ENCODE peak calls at places on chromosomes 1 and 21, in eight cellular contexts. V, W, Z, J, I, F, S and O are unnamed samples.

GRCh38 chr1:62307516-62308492 is 11.4 kb downstream of the KANK4 start:
- DNase-seq in V (no peak), W (no peak), Z (no peak), J (peak), I (no peak), F (no peak), S (no peak), O (no peak)

GRCh38 chr1:220300442-220301121 is 28.3 kb upstream of the RAB3GAP2 start:
- DNase-seq in V (no peak), W (peak), Z (peak), J (peak), I (peak), F (peak), S (no peak), O (no peak)

GRCh38 chr1:39450956-39451601 is 40.4 kb upstream of the BMP8A start:
- DNase-seq in V (no peak), W (no peak), Z (peak), J (no peak), I (no peak), F (no peak), S (no peak), O (no peak)

GRCh38 chr1:12059722-12060464 is 3.2 kb upstream of the TNFRSF8 start:
- DNase-seq in V (no peak), W (no peak), Z (no peak), J (no peak), I (no peak), F (no peak), S (no peak), O (no peak)

GRCh38 chr21:17607684-17608083 is 5.0 kb downstream of the BTG3 start:
- DNase-seq in V (no peak), W (no peak), Z (no peak), J (no peak), I (no peak), F (no peak), S (no peak), O (no peak)

GRCh38 chr1:234975122-234975940 is 153.3 kb downstream of the TOMM20 start:
- DNase-seq in V (no peak), W (no peak), Z (peak), J (no peak), I (no peak), F (no peak), S (no peak), O (no peak)

GRCh38 chr1:234709473-234710279 is 99.7 kb upstream of the IRF2BP2 start:
- DNase-seq in V (no peak), W (no peak), Z (no peak), J (peak), I (no peak), F (no peak), S (no peak), O (no peak)

GRCh38 chr1:66312316-66312715 is 221.6 kb upstream of the SGIP1 start:
- DNase-seq in V (no peak), W (no peak), Z (no peak), J (no peak), I (no peak), F (no peak), S (no peak), O (no peak)

GRCh38 chr1:6113745-6114144 is 66.4 kb downstream of the CHD5 start:
- DNase-seq in V (no peak), W (no peak), Z (no peak), J (no peak), I (no peak), F (no peak), S (no peak), O (no peak)

GRCh38 chr21:36551731-36552457 is 72.0 kb upstream of the CLDN14 start:
- DNase-seq in V (no peak), W (no peak), Z (no peak), J (no peak), I (no peak), F (no peak), S (no peak), O (no peak)

GRCh38 chr1:89996415-89997110 is 1.7 kb downstream of the ZNF326 start:
- DNase-seq in V (no peak), W (no peak), Z (no peak), J (no peak), I (no peak), F (no peak), S (no peak), O (no peak)

GRCh38 chr21:35147439-35147838 is 98.3 kb upstream of the RUNX1 start:
- DNase-seq in V (no peak), W (no peak), Z (no peak), J (no peak), I (no peak), F (no peak), S (no peak), O (no peak)

GRCh38 chr1:112461200-112461871 is 47.4 kb upstream of the WNT2B start:
- DNase-seq in V (no peak), W (peak), Z (no peak), J (no peak), I (no peak), F (no peak), S (no peak), O (no peak)

GRCh38 chr1:117600966-117601365 is 4.9 kb upstream of the TENT5C start:
- DNase-seq in V (no peak), W (no peak), Z (peak), J (no peak), I (no peak), F (no peak), S (no peak), O (no peak)

GRCh38 chr21:10521091-10521598 is at the start of gene TPTE:
- DNase-seq in V (no peak), W (no peak), Z (no peak), J (no peak), I (no peak), F (no peak), S (no peak), O (no peak)

GRCh38 chr1:37147906-37148305 is 113.6 kb upstream of the GRIK3 start:
- DNase-seq in V (no peak), W (no peak), Z (no peak), J (no peak), I (no peak), F (no peak), S (no peak), O (no peak)

GRCh38 chr1:170067253-170067819 is 7.2 kb downstream of the KIFAP3 start:
- DNase-seq in V (no peak), W (no peak), Z (peak), J (no peak), I (no peak), F (no peak), S (no peak), O (no peak)

GRCh38 chr1:2966940-2967725 is 54.1 kb upstream of the ACTRT2 start:
- DNase-seq in V (no peak), W (no peak), Z (no peak), J (peak), I (no peak), F (peak), S (no peak), O (no peak)

GRCh38 chr1:112507896-112508241 is 896 bp upstream of the WNT2B start:
- DNase-seq in V (no peak), W (peak), Z (no peak), J (no peak), I (peak), F (no peak), S (no peak), O (no peak)

GRCh38 chr1:50980505-50980904 is 10.5 kb downstream of the CDKN2C start:
- DNase-seq in V (no peak), W (no peak), Z (no peak), J (no peak), I (no peak), F (no peak), S (no peak), O (no peak)

GRCh38 chr21:34639882-34640788 is 25.2 kb upstream of the RCAN1 start:
- DNase-seq in V (no peak), W (no peak), Z (no peak), J (no peak), I (no peak), F (no peak), S (no peak), O (no peak)

GRCh38 chr1:2128189-2128901 is 66.2 kb downstream of the FAAP20 start:
- DNase-seq in V (no peak), W (no peak), Z (no peak), J (no peak), I (no peak), F (no peak), S (no peak), O (no peak)

GRCh38 chr1:116345830-116346229 is 27.2 kb upstream of the ATP1A1 start:
- DNase-seq in V (no peak), W (peak), Z (no peak), J (no peak), I (no peak), F (no peak), S (no peak), O (peak)

GRCh38 chr21:45416619-45417018 is 11.7 kb downstream of the COL18A1 start:
- DNase-seq in V (no peak), W (no peak), Z (no peak), J (peak), I (no peak), F (no peak), S (no peak), O (no peak)

GRCh38 chr1:97806336-97806735 is 114.5 kb downstream of the DPYD start:
- DNase-seq in V (no peak), W (no peak), Z (no peak), J (no peak), I (no peak), F (no peak), S (no peak), O (no peak)

GRCh38 chr1:11765661-11766428 is 3.9 kb downstream of the C1orf167 start:
- DNase-seq in V (no peak), W (no peak), Z (no peak), J (no peak), I (no peak), F (no peak), S (no peak), O (no peak)

GRCh38 chr21:26710155-26710554 is 135.1 kb downstream of the ADAMTS1 start:
- DNase-seq in V (no peak), W (peak), Z (no peak), J (no peak), I (no peak), F (no peak), S (no peak), O (no peak)

GRCh38 chr21:37374026-37374425 is 7.5 kb downstream of the DYRK1A start:
- DNase-seq in V (no peak), W (no peak), Z (peak), J (no peak), I (no peak), F (no peak), S (no peak), O (no peak)

GRCh38 chr1:85262985-85263384 is 3.5 kb upstream of the C1orf52 start:
- DNase-seq in V (no peak), W (no peak), Z (no peak), J (peak), I (no peak), F (no peak), S (no peak), O (no peak)

GRCh38 chr1:78301141-78301540 is 189.6 kb upstream of the PTGFR start:
- DNase-seq in V (no peak), W (no peak), Z (no peak), J (no peak), I (no peak), F (no peak), S (no peak), O (no peak)

GRCh38 chr1:55326496-55326895 is 111.3 kb upstream of the USP24 start:
- DNase-seq in V (no peak), W (no peak), Z (no peak), J (no peak), I (no peak), F (no peak), S (no peak), O (no peak)

GRCh38 chr1:244755673-244756072 is 79.8 kb upstream of the COX20 start:
- DNase-seq in V (no peak), W (no peak), Z (no peak), J (no peak), I (no peak), F (no peak), S (no peak), O (no peak)

GRCh38 chr1:208581252-208581651 is 337.1 kb upstream of the PLXNA2 start:
- DNase-seq in V (no peak), W (no peak), Z (no peak), J (no peak), I (no peak), F (no peak), S (no peak), O (no peak)

GRCh38 chr1:63073530-63074306 is 248.6 kb upstream of the FOXD3 start:
- DNase-seq in V (no peak), W (peak), Z (no peak), J (peak), I (no peak), F (peak), S (no peak), O (no peak)

GRCh38 chr1:59178803-59179202 is 118.1 kb upstream of the FGGY start:
- DNase-seq in V (no peak), W (no peak), Z (no peak), J (no peak), I (no peak), F (no peak), S (no peak), O (no peak)

GRCh38 chr1:231166398-231166797 is 4.5 kb downstream of the TRIM67 start:
- DNase-seq in V (no peak), W (no peak), Z (no peak), J (no peak), I (no peak), F (no peak), S (no peak), O (no peak)

GRCh38 chr1:203271018-203271743 is 34.1 kb upstream of the BTG2 start:
- DNase-seq in V (no peak), W (peak), Z (peak), J (peak), I (no peak), F (no peak), S (no peak), O (peak)